ENCODE peak calls at places on chromosomes 12 and 14, in four cellular contexts. S, V, A and J are unnamed samples. For H3K4me1, the result is how much of the 10 kb centered on the place peaks cover.

GRCh38 chr12:25655702-25656101 is 102.6 kb upstream of the LMNTD1 start:
- DNase-seq in V (no peak), A (no peak), S (no peak), J (peak)

GRCh38 chr14:64675246-64675645 is 29.0 kb upstream of the PLEKHG3 start:
- DNase-seq in S (no peak), V (no peak), A (no peak), J (no peak)

GRCh38 chr14:68896132-68896531 is 83.0 kb downstream of the ACTN1 start:
- DNase-seq in A (no peak), V (no peak), S (no peak), J (no peak)

GRCh38 chr12:59321278-59321677 is 274.6 kb upstream of the SLC16A7 start:
- DNase-seq in A (no peak), S (no peak), V (no peak), J (no peak)

GRCh38 chr12:69880566-69880965 is 55.5 kb downstream of the MYRFL start:
- DNase-seq in V (no peak), A (no peak), S (no peak), J (peak)

GRCh38 chr12:4269279-4269991 is 4.1 kb upstream of the CCND2 start:
- DNase-seq in V (peak), S (peak), A (peak), J (peak)

GRCh38 chr14:22509751-22510300 is 79.2 kb downstream of the DAD1 start:
- DNase-seq in A (no peak), S (no peak), V (no peak), J (no peak)

GRCh38 chr14:81537193-81537592 is 3.5 kb upstream of the SEL1L start:
- DNase-seq in S (no peak), V (no peak), A (no peak), J (no peak)

GRCh38 chr14:59215353-59215752 is 26.9 kb downstream of the DAAM1 start:
- DNase-seq in A (no peak), S (no peak), V (no peak), J (no peak)

GRCh38 chr12:109925185-109925835 is 25.2 kb downstream of the TCHP start:
- DNase-seq in A (no peak), S (no peak), V (no peak), J (no peak)

GRCh38 chr12:49825971-49826421 is 2.2 kb downstream of the NCKAP5L start:
- DNase-seq in V (no peak), A (no peak), S (no peak), J (peak)

GRCh38 chr12:8038659-8039114 is 6.2 kb downstream of the FOXJ2 start:
- DNase-seq in V (peak), A (peak), S (peak), J (peak)

GRCh38 chr12:120234643-120235368 is 30.7 kb downstream of the PXN start:
- DNase-seq in A (no peak), V (no peak), S (peak), J (peak)

GRCh38 chr14:69798339-69798735 is 1.3 kb upstream of the SLC10A1 start:
- DNase-seq in S (no peak), V (no peak), A (no peak), J (no peak)

GRCh38 chr14:49792618-49793017 is 24.7 kb downstream of the KLHDC2 start:
- DNase-seq in A (no peak), S (no peak), V (no peak), J (no peak)

GRCh38 chr14:70884595-70885342 is 22.5 kb upstream of the PCNX1 start:
- DNase-seq in A (no peak), V (no peak), S (peak), J (peak)

GRCh38 chr12:131101703-131102492 is 148.2 kb downstream of the ADGRD1 start:
- DNase-seq in V (no peak), S (no peak), A (no peak), J (no peak)

GRCh38 chr12:78290606-78291345 is 460.1 kb downstream of the NAV3 start:
- DNase-seq in V (no peak), S (no peak), A (no peak), J (peak)

GRCh38 chr12:21677622-21678277 is 20.1 kb upstream of the LDHB start:
- DNase-seq in V (no peak), A (no peak), S (no peak), J (no peak)

GRCh38 chr12:2925322-2925995 is 33.7 kb upstream of the TEAD4 start:
- DNase-seq in V (no peak), S (no peak), A (no peak), J (peak)

GRCh38 chr12:11040162-11040561 is 9.0 kb upstream of the TAS2R31 start:
- DNase-seq in S (no peak), A (no peak), V (no peak), J (peak)

GRCh38 chr12:132460571-132460970 is 29.4 kb upstream of the FBRSL1 start:
- DNase-seq in V (no peak), A (peak), S (peak), J (no peak)

GRCh38 chr12:89101440-89101839 is 250.9 kb downstream of the DUSP6 start:
- DNase-seq in V (no peak), S (no peak), A (no peak), J (no peak)

GRCh38 chr12:31323466-31324115 is 2.4 kb downstream of the SINHCAF start:
- DNase-seq in V (peak), A (peak), S (peak), J (peak)

GRCh38 chr14:38994721-38995120 is 108.3 kb downstream of the SEC23A start:
- DNase-seq in S (no peak), V (no peak), A (no peak), J (no peak)

GRCh38 chr12:89661706-89662330 is 46.8 kb downstream of the ATP2B1 start:
- DNase-seq in V (no peak), A (no peak), S (no peak), J (no peak)

GRCh38 chr12:106299193-106299794 is 3.2 kb upstream of the TCP11L2 start:
- DNase-seq in S (no peak), V (no peak), A (no peak), J (no peak)

GRCh38 chr12:105477873-105478272 is 147.4 kb downstream of the C12orf75 start:
- DNase-seq in S (no peak), A (no peak), V (no peak), J (no peak)

GRCh38 chr14:95537298-95538089 is 2.6 kb downstream of the GLRX5 start:
- DNase-seq in S (no peak), A (no peak), V (no peak), J (no peak)

GRCh38 chr14:58904771-58905170 is 267.0 kb downstream of the DACT1 start:
- DNase-seq in A (no peak), V (no peak), S (no peak), J (no peak)

GRCh38 chr12:59149995-59150642 is 229.8 kb upstream of the LRIG3 start:
- DNase-seq in S (peak), A (no peak), V (peak), J (peak)

GRCh38 chr14:38279556-38279955 is 23.7 kb upstream of the CLEC14A start:
- DNase-seq in A (no peak), V (no peak), S (no peak), J (no peak)

GRCh38 chr12:78179346-78179745 is 348.7 kb downstream of the NAV3 start:
- DNase-seq in S (no peak), V (no peak), A (no peak), J (no peak)

GRCh38 chr14:34063042-34063441 is 112.2 kb upstream of the EGLN3 start:
- DNase-seq in S (no peak), A (no peak), V (no peak), J (no peak)
- H2AFZ ChIP-seq in S (no peak), A (no peak), V (no peak), J (no peak)

GRCh38 chr14:93946104-93946503 is 19.0 kb downstream of the FAM181A start:
- DNase-seq in V (no peak), S (no peak), A (no peak), J (no peak)

GRCh38 chr14:93943930-93944329 is 16.8 kb downstream of the FAM181A start:
- DNase-seq in V (no peak), S (no peak), A (no peak), J (no peak)

GRCh38 chr14:93945070-93945399 is 17.9 kb downstream of the FAM181A start:
- DNase-seq in A (no peak), S (no peak), V (no peak), J (no peak)

GRCh38 chr14:93943052-93943451 is 15.9 kb downstream of the FAM181A start:
- DNase-seq in A (no peak), S (no peak), V (no peak), J (no peak)

GRCh38 chr14:93944348-93945069 is 17.4 kb downstream of the FAM181A start:
- DNase-seq in V (no peak), S (no peak), A (no peak), J (no peak)
- H3K4me1 ChIP-seq in V (under half), S (under half), A (under half), J (under half)

GRCh38 chr12:26937863-26938659 is at the start of the genes FGFR1OP2 and INTS13:
- DNase-seq in A (peak), V (peak), S (peak), J (peak)
- H3K9ac ChIP-seq in A (peak), V (peak), S (peak), J (peak)

GRCh38 chr12:111645433-111645832 is 40.3 kb downstream of the BRAP start:
- DNase-seq in S (no peak), A (no peak), V (no peak), J (peak)

GRCh38 chr12:111638576-111638975 is 39.5 kb upstream of the ATXN2 start:
- DNase-seq in A (no peak), S (no peak), V (no peak), J (no peak)

GRCh38 chr12:111642681-111643427 is 42.9 kb downstream of the BRAP start:
- DNase-seq in S (no peak), A (no peak), V (no peak), J (no peak)

GRCh38 chr12:111640498-111640897 is 41.4 kb upstream of the ATXN2 start:
- DNase-seq in V (no peak), A (no peak), S (no peak), J (no peak)

GRCh38 chr12:111643428-111643826 is 42.3 kb downstream of the BRAP start:
- DNase-seq in S (no peak), A (no peak), V (no peak), J (no peak)
- H2AFZ ChIP-seq in S (no peak), A (no peak), V (no peak), J (no peak)

DNA sequence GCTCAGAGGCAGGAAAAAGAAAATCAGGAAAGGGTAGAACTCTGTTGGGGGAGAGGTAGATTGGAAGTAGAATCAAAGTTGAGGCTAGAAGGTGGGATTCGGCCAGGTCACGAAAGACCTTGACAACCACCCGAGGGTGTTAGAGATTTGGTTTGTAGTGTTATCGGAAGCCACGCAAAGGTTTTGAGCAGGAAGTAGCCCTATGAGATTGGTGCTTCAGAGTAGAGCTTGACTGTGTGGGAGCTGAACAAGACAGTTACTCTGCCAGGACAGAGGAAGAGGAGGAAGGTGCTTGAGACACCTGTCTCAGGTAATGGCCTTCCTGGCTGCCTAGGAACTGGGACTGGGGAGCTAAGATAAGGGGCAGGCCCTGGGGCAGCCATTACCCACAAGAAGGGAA is 73.4 kb downstream of the RIN3 start:
- DNase-seq in S (no peak), V (no peak), A (no peak), J (no peak)
- H3K4me1 ChIP-seq in S (under half), V (under half), A (under half), J (under half)

GRCh38 chr12:95648990-95649791 is 97.9 kb upstream of the USP44 start:
- DNase-seq in S (no peak), V (no peak), A (no peak), J (peak)
- H3K9ac ChIP-seq in S (no peak), V (no peak), A (no peak), J (peak)

GRCh38 chr12:46892887-46893286 is 67.1 kb upstream of the SLC38A4 start:
- DNase-seq in S (no peak), V (no peak), A (no peak), J (no peak)

GRCh38 chr12:46898152-46898931 is 72.5 kb upstream of the SLC38A4 start:
- DNase-seq in V (no peak), S (no peak), A (no peak), J (no peak)

GRCh38 chr12:46895726-46896125 is 69.9 kb upstream of the SLC38A4 start:
- DNase-seq in A (no peak), S (no peak), V (no peak), J (no peak)

GRCh38 chr12:46893429-46893828 is 67.6 kb upstream of the SLC38A4 start:
- DNase-seq in V (no peak), A (no peak), S (no peak), J (no peak)

DNA sequence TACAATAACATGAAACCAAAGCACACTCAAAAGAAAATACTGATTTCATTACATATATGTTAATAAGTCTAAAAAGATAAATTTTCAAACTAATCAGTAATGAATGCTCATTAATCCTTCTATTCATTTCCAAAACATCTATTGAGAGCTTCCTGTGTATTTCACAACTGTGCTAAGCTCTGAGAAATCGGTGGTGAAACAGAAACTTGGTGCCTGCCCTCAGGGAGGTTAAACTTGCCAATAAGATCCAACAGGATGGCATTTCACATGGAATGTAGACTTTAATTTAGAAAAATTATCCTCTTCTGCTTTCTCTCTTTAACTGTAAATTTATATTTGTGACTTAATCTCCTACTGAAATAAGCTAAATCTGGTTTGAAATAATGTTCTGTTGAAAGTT is 70.9 kb upstream of the SLC38A4 start:
- DNase-seq in A (no peak), S (no peak), V (no peak), J (no peak)
- H2AFZ ChIP-seq in A (no peak), S (no peak), V (no peak), J (no peak)

DNA sequence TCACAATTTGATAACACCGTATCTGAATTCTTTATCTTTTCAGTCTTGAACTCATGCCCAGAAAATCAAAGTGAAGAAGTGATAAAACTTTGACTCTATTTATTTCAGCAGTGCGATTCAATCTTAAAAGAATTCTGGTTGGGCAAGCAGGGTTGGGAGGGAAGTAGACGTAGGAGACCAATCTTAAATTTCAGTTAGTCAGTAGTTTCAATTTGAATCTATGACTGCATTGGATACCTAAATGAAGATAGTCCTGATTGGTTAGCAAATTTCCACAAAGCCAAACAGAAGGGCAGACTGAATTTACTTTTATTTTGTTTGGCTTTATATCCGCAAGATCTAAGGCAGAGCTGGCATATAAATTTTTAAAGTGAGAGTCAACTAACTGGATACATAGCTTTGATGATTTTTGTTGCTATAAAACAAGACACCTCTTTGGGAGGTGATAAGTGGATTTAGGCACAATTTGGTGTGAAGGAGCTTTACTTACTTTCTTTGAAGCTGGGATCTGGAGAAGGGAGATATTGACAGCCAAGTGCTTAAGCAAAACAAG is 2.6 kb downstream of the ACSS3 start:
- DNase-seq in V (no peak), S (no peak), A (no peak), J (no peak)
- H3K4me1 ChIP-seq in V (under half), S (under half), A (under half), J (under half)

DNA sequence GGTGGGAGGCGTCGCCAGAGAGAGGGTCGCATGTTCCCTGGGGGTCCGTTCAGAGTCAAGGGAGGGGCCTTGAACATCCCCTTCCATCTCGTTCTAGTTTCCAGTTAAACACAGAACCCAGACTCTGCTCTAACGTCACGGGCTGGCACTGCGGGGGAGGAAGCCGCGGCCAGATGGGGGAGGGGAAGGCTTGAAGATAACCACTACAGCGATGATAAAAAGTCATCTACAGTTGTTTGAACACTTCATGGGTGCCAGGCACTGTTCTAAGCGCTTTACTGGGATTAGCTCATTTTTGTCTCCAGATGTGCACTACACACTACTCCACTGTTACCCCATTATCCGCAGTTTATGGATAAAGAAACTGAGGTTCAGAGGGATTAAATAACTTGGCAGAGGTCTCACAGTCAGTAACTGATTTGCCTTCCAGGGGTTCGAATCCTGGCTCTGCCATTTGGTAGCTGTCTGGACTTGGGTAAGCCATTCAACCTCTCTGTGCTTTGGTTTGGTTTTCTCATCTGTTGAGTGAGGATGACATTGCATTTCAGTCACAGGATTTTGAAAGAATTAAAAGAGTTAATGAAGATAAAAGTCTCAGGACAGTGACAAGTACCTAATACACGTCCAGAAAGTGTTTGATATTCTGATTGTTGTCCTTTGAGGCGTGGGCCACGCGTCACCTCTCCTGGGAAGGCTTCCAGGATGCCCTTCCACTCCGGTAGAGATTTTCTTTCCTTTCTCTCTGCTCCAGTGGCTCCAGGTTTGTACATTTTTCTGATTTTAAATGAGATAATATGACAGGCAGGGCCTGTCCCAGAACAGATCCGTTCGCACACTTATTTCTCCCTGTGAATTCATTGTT is 798 bp upstream of the RASAL1 start:
- DNase-seq in V (no peak), A (peak), S (peak), J (no peak)
- H3K9ac ChIP-seq in V (no peak), A (no peak), S (no peak), J (no peak)

DNA sequence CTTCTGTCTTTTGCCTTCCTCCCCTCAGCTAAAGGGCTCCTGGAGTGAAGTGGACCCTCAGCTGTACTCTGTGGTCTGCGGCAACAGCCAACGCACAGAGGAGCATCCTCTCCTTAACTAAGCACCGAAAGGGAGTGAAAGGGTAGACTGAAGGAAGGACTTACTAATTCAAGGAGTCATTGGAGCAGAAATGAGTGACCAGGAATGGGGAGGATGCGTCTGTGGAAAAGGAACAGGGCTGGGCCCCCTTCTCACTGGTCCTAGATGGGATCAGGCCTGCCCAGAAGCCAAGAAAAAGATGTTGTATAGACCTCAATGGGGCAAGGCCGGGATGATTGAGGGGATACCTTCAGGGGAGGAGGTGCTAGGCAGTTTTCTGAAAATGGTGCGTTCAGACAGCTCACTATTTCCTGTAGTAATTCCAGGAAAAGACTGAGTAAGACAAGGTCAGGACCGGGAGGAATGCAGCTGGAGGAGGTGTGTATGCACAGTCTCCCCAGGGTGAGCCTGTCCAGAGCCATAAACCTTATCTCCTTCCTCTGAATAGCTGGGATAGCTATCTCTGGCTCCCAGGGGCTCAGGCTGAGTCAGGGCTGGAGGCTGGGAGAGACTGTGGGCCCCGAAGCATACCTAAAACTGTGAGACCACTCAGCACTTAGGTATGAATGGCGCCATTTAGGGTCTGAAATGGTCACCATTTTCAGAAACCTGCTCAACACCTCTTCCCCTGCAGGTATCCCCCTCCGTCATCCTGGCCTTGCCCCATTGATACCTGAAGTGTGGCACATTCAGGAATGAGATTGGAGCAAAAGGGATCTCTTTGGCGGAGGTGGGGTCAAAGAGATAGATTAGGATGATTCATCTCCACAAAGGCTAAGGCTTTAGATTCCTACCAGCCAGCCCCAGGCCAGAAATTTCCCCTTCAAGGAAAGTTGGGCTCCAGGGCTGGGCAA is 20.2 kb upstream of the KRT8 start:
- DNase-seq in V (no peak), S (peak), A (no peak), J (peak)
- H2AFZ ChIP-seq in V (peak), S (peak), A (peak), J (peak)